ENCODE peak calls at places on chromosome 10, in eight cellular contexts. O is stimulated activated CD4-positive, alpha-beta T cell treated with anti-CD3 and anti-CD28 coated beads, Interleukin-1b, Interleukin-23, amount 100 ng/mL, for 1 hour; I is ecto neural progenitor cell; J is activated CD8-positive, alpha-beta memory T cell treated with anti-CD3 and anti-CD28 coated beads for 24 hours; X is AG20443; Z is left ventricle myocardium superior; Y is memory B cell; P is A673. V is an unnamed sample.

GRCh38 chr10:77574436-77574835 is 63.2 kb downstream of the KCNMA1 start:
- DNase-seq in O (no peak), X (no peak), J (no peak), Y (no peak), I (no peak), P (no peak), Z (no peak), V (no peak)

GRCh38 chr10:126017961-126018560 is 121.7 kb downstream of the FANK1 start:
- DNase-seq in I (no peak), O (no peak), Y (no peak), X (peak), P (no peak), Z (no peak), J (no peak), V (no peak)

GRCh38 chr10:127117125-127117524 is 79.3 kb downstream of the INSYN2A start:
- DNase-seq in J (no peak), P (peak), X (peak), Z (peak), O (no peak), I (peak), Y (no peak), V (no peak)

GRCh38 chr10:31278279-31278941 is 40.6 kb upstream of the ZEB1 start:
- DNase-seq in Z (no peak), P (no peak), I (no peak), O (no peak), J (no peak), X (no peak), Y (no peak), V (no peak)

GRCh38 chr10:14009315-14010082 is 321.2 kb downstream of the FRMD4A start:
- DNase-seq in I (no peak), J (peak), P (peak), X (peak), Z (no peak), Y (no peak), O (peak), V (peak)

GRCh38 chr10:1156921-1157614 is 100.9 kb downstream of the WDR37 start:
- DNase-seq in P (no peak), X (no peak), Z (no peak), J (peak), I (peak), O (no peak), Y (no peak), V (no peak)

GRCh38 chr10:70694410-70695179 is 22.3 kb downstream of the ADAMTS14 start:
- DNase-seq in J (no peak), Y (no peak), P (no peak), I (no peak), Z (no peak), X (peak), O (no peak), V (no peak)

GRCh38 chr10:99304027-99304856 is 24.9 kb upstream of the CNNM1 start:
- DNase-seq in X (peak), I (no peak), Z (no peak), O (no peak), Y (no peak), J (no peak), P (no peak), V (no peak)

GRCh38 chr10:11325817-11326216 is 285.6 kb downstream of the USP6NL start:
- DNase-seq in P (no peak), J (no peak), I (peak), O (no peak), Y (no peak), Z (no peak), X (peak), V (no peak)

GRCh38 chr10:88045544-88046415 is 182.4 kb downstream of the PTEN start:
- DNase-seq in J (no peak), Z (no peak), I (no peak), P (no peak), X (no peak), Y (no peak), O (no peak), V (no peak)

GRCh38 chr10:17735166-17735941 is 16.6 kb upstream of the TMEM236 start:
- DNase-seq in Y (no peak), O (no peak), P (no peak), X (no peak), I (no peak), Z (peak), J (no peak), V (no peak)

GRCh38 chr10:97463363-97464132 is 17.6 kb downstream of the ZDHHC16 start:
- DNase-seq in Z (no peak), X (peak), P (peak), Y (peak), I (peak), O (no peak), J (peak), V (peak)

GRCh38 chr10:84825330-84825729 is 496.9 kb downstream of the CCSER2 start:
- DNase-seq in Y (no peak), O (no peak), I (no peak), X (peak), J (no peak), P (peak), Z (peak), V (peak)

GRCh38 chr10:3401491-3401938 is 228.9 kb upstream of the PITRM1 start:
- DNase-seq in Z (no peak), X (no peak), Y (no peak), O (no peak), P (no peak), I (no peak), J (no peak), V (no peak)

GRCh38 chr10:9895406-9895805 is 1122.3 kb upstream of the CELF2 start:
- DNase-seq in J (no peak), Z (no peak), Y (no peak), I (no peak), X (no peak), P (no peak), O (no peak), V (no peak)

GRCh38 chr10:49649294-49649693 is 30.2 kb upstream of the C10orf53 start:
- DNase-seq in Z (no peak), J (peak), X (peak), P (peak), Y (no peak), I (no peak), O (no peak), V (peak)

GRCh38 chr10:122165492-122165832 is 105.6 kb upstream of the BTBD16 start:
- DNase-seq in Z (no peak), P (no peak), J (no peak), Y (no peak), I (no peak), O (no peak), X (no peak), V (peak)

GRCh38 chr10:1050145-1050544 is 1.2 kb upstream of the IDI1 start:
- DNase-seq in I (no peak), X (no peak), Z (no peak), O (no peak), Y (no peak), P (no peak), J (no peak), V (peak)

GRCh38 chr10:131710142-131710861 is 190.5 kb upstream of the PPP2R2D start:
- DNase-seq in J (peak), O (no peak), P (no peak), I (peak), X (no peak), Y (no peak), Z (no peak), V (no peak)

GRCh38 chr10:88108115-88108610 is 244.7 kb downstream of the PTEN start:
- DNase-seq in O (no peak), P (no peak), J (no peak), I (no peak), Y (peak), Z (no peak), X (no peak), V (peak)

GRCh38 chr10:3774018-3774813 is 10.8 kb downstream of the KLF6 start:
- DNase-seq in X (no peak), O (no peak), Z (no peak), J (peak), I (peak), P (no peak), Y (no peak), V (no peak)

GRCh38 chr10:51886438-51887068 is 187.2 kb upstream of the CSTF2T start:
- DNase-seq in Z (no peak), J (no peak), O (no peak), X (peak), P (no peak), Y (no peak), I (no peak), V (no peak)

GRCh38 chr10:120729508-120729907 is 121.7 kb upstream of the WDR11 start:
- DNase-seq in P (no peak), I (no peak), O (no peak), J (no peak), X (no peak), Z (no peak), Y (no peak), V (peak)

GRCh38 chr10:87915989-87916388 is 52.6 kb downstream of the PTEN start:
- DNase-seq in J (no peak), Y (no peak), Z (no peak), X (no peak), O (no peak), P (peak), I (no peak), V (no peak)

GRCh38 chr10:72688208-72688651 is 3.7 kb upstream of the MCU start:
- DNase-seq in O (no peak), P (peak), Z (no peak), I (no peak), Y (no peak), J (no peak), X (peak), V (no peak)

V was measured in NCI-H69.